ENCODE peak calls at places on chromosomes 5 and 9, in eight cellular contexts. M is AG09309; H is activated CD4-positive, alpha-beta T cell treated with anti-CD3 and anti-CD28 coated beads, Interleukin-2, amount 50 U/mL, for 48 hours; X is stomach; G is H7; E is NCI-H1417; K is fibroblast of lung; V is naive thymus-derived CD8-positive, alpha-beta T cell. B is an unnamed sample.

GRCh38 chr9:134889386-134890214 is 9.0 kb downstream of the FCN2 start:
- DNase-seq in G (peak; percentile 18), M (no peak), E (no peak), K (no peak), H (no peak), V (no peak), X (no peak), B (no peak)

GRCh38 chr5:132437604-132438275 is 52.8 kb downstream of the IRF1 start:
- DNase-seq in G (peak; percentile 74), H (peak; percentile 75), K (peak; percentile 89), M (peak; percentile 80), E (no peak), X (peak; percentile 63), V (peak; percentile 40), B (peak; percentile 78)

GRCh38 chr9:20906326-20906725 is 125.1 kb downstream of the HACD4 start:
- DNase-seq in V (no peak), G (no peak), H (no peak), X (no peak), M (peak; percentile 14), K (peak; percentile 5), E (no peak), B (no peak)

GRCh38 chr5:26894719-26895263 is 143.6 kb downstream of the CDH9 start:
- DNase-seq in V (no peak), H (no peak), E (no peak), M (no peak), X (no peak), G (no peak), K (no peak), B (no peak)

GRCh38 chr5:42090162-42090561 is 165.1 kb downstream of the FBXO4 start:
- DNase-seq in X (no peak), V (no peak), H (no peak), M (no peak), K (no peak), G (no peak), E (no peak), B (no peak)

GRCh38 chr5:36138900-36139683 is 12.6 kb downstream of the LMBRD2 start:
- DNase-seq in K (no peak), X (no peak), H (no peak), E (no peak), G (no peak), V (no peak), M (no peak), B (no peak)

GRCh38 chr5:154977409-154977808 is 36.1 kb upstream of the KIF4B start:
- DNase-seq in K (peak; percentile 13), V (no peak), H (no peak), X (no peak), G (no peak), E (no peak), M (no peak), B (no peak)

GRCh38 chr5:149490599-149491187 is 60.5 kb downstream of the CSNK1A1 start:
- DNase-seq in M (no peak), X (no peak), G (no peak), E (no peak), V (no peak), H (no peak), K (no peak), B (no peak)

GRCh38 chr9:38200431-38200830 is 131.4 kb upstream of the SHB start:
- DNase-seq in V (no peak), M (no peak), X (no peak), E (no peak), H (no peak), G (no peak), K (no peak), B (no peak)

GRCh38 chr5:31021181-31021624 is 172.3 kb upstream of the CDH6 start:
- DNase-seq in V (no peak), H (no peak), X (no peak), M (no peak), G (no peak), E (no peak), K (peak; percentile 8), B (no peak)

GRCh38 chr9:32782476-32783167 is 718 bp upstream of the TMEM215 start:
- DNase-seq in H (no peak), M (no peak), K (no peak), X (no peak), V (no peak), G (peak; percentile 76), E (no peak), B (no peak)

GRCh38 chr5:78576376-78576775 is 72.2 kb downstream of the LHFPL2 start:
- DNase-seq in K (no peak), E (no peak), V (no peak), G (no peak), X (no peak), H (no peak), M (no peak), B (no peak)

GRCh38 chr5:131384616-131385214 is 120.9 kb downstream of the CDC42SE2 start:
- DNase-seq in K (no peak), E (no peak), G (no peak), V (no peak), X (no peak), M (no peak), H (peak; percentile 63), B (no peak)

GRCh38 chr5:26388946-26389345 is 649.4 kb downstream of the CDH9 start:
- DNase-seq in V (no peak), M (no peak), X (no peak), E (no peak), G (no peak), H (no peak), K (no peak), B (no peak)

GRCh38 chr5:74973694-74974093 is 78.7 kb downstream of the GCNT4 start:
- DNase-seq in K (no peak), E (no peak), V (no peak), M (no peak), G (peak; percentile 4), H (no peak), X (no peak), B (no peak)

GRCh38 chr5:15835514-15835913 is 335.5 kb downstream of the FBXL7 start:
- DNase-seq in X (no peak), G (no peak), H (no peak), E (no peak), M (no peak), V (no peak), K (no peak), B (no peak)

GRCh38 chr5:177194278-177194677 is 60.7 kb downstream of the NSD1 start:
- DNase-seq in M (peak; percentile 96), H (no peak), V (no peak), G (no peak), E (no peak), X (no peak), K (peak; percentile 88), B (no peak)

GRCh38 chr5:133392448-133392847 is 219.9 kb downstream of the FSTL4 start:
- DNase-seq in V (no peak), H (no peak), X (no peak), K (no peak), M (no peak), E (no peak), G (no peak), B (peak; percentile 7)

GRCh38 chr9:89602978-89603628 is 1.7 kb upstream of the GADD45G start:
- DNase-seq in X (peak; percentile 95), G (peak; percentile 87), M (peak; percentile 21), K (peak; percentile 82), H (peak; percentile 95), V (peak; percentile 80), E (peak; percentile 87), B (peak; percentile 96)

GRCh38 chr5:150918613-150919012 is 13.8 kb upstream of the ZNF300 start:
- DNase-seq in H (no peak), K (no peak), E (no peak), X (no peak), M (no peak), V (no peak), G (no peak), B (no peak)

GRCh38 chr5:79743846-79744605 is 54.4 kb downstream of the CMYA5 start:
- DNase-seq in V (no peak), H (no peak), G (no peak), K (no peak), X (no peak), E (no peak), M (no peak), B (no peak)

GRCh38 chr5:142819816-142820215 is 49.6 kb downstream of the ARHGAP26 start:
- DNase-seq in K (peak; percentile 58), V (no peak), M (no peak), G (no peak), X (no peak), E (no peak), H (no peak), B (no peak)

GRCh38 chr5:78972654-78973428 is 12.3 kb downstream of the ARSB start:
- DNase-seq in X (peak; percentile 43), M (no peak), V (no peak), G (no peak), H (no peak), E (no peak), K (peak; percentile 73), B (peak; percentile 68)

GRCh38 chr9:104866186-104866585 is 61.8 kb downstream of the ABCA1 start:
- DNase-seq in V (no peak), H (no peak), X (no peak), E (no peak), M (no peak), K (no peak), G (no peak), B (no peak)

GRCh38 chr9:124535846-124536245 is 28.6 kb upstream of the NR5A1 start:
- DNase-seq in E (no peak), M (no peak), G (no peak), K (no peak), H (no peak), X (no peak), V (no peak), B (no peak)

GRCh38 chr5:33939863-33940262 is 3.7 kb downstream of the RXFP3 start:
- DNase-seq in G (no peak), H (no peak), K (peak; percentile 29), M (no peak), V (no peak), E (peak; percentile 24), X (no peak), B (no peak)

GRCh38 chr5:88144219-88145040 is 124.2 kb downstream of the TMEM161B start:
- DNase-seq in X (no peak), V (no peak), H (no peak), E (no peak), K (no peak), G (peak; percentile 43), M (no peak), B (no peak)

GRCh38 chr9:133696036-133696435 is 42.1 kb downstream of the SARDH start:
- DNase-seq in K (no peak), H (no peak), G (no peak), X (no peak), E (no peak), V (no peak), M (no peak), B (no peak)

GRCh38 chr5:151174612-151175101 is 17.1 kb upstream of the ANXA6 start:
- DNase-seq in K (peak; percentile 15), M (no peak), X (no peak), V (no peak), G (peak; percentile 64), E (peak; percentile 63), H (peak; percentile 0), B (no peak)

GRCh38 chr5:107855171-107855570 is 184.4 kb upstream of the EFNA5 start:
- DNase-seq in V (no peak), K (no peak), X (no peak), M (no peak), G (no peak), H (no peak), E (no peak), B (no peak)

GRCh38 chr5:180540050-180540694 is 46.0 kb downstream of the CNOT6 start:
- DNase-seq in M (no peak), E (no peak), K (no peak), X (no peak), H (no peak), G (no peak), V (no peak), B (no peak)

GRCh38 chr5:24621809-24622208 is 23.0 kb downstream of the CDH10 start:
- DNase-seq in M (no peak), V (no peak), G (no peak), X (no peak), K (peak; percentile 9), H (no peak), E (peak; percentile 72), B (peak; percentile 18)

GRCh38 chr5:55572011-55572410 is 37.2 kb upstream of the PLPP1 start:
- DNase-seq in X (no peak), H (no peak), E (no peak), K (no peak), M (no peak), V (no peak), G (no peak), B (no peak)

GRCh38 chr5:180909782-180910181 is 10.8 kb downstream of the BTNL8 start:
- DNase-seq in E (no peak), K (no peak), H (no peak), M (no peak), X (no peak), V (no peak), G (no peak), B (no peak)